ENCODE peak calls at places on chromosomes 11 and 22, in eight cellular contexts. Y is substantia nigra; F is CD8-positive, alpha-beta memory T cell; E is neural progenitor cell; M is stimulated activated naive CD8-positive, alpha-beta T cell treated with anti-CD3 and anti-CD28 coated beads, Interleukin-15, amount 100 ng/mL, for 72 hours; O is kidney tubule cell; W is GM12865; T is fibroblast of the aortic adventitia. I is an unnamed sample.

GRCh38 chr11:130551388-130551787 is 102.9 kb downstream of the ADAMTS15 start:
- DNase-seq in Y (no peak), F (no peak), E (no peak), M (no peak), O (peak), W (no peak), T (no peak), I (no peak)

GRCh38 chr11:41058138-41058537 is 401.3 kb downstream of the LRRC4C start:
- DNase-seq in Y (no peak), F (no peak), E (no peak), M (no peak), O (peak), W (no peak), T (no peak), I (no peak)

GRCh38 chr11:102157219-102157618 is 47.0 kb downstream of the YAP1 start:
- DNase-seq in Y (no peak), F (no peak), E (peak), M (no peak), O (peak), W (no peak), T (peak), I (peak)

GRCh38 chr11:17865765-17866428 is 131.3 kb downstream of the KCNC1 start:
- DNase-seq in Y (no peak), F (no peak), E (no peak), M (no peak), O (no peak), W (no peak), T (peak), I (no peak)

GRCh38 chr11:20342347-20343279 is 20.9 kb upstream of the HTATIP2 start:
- DNase-seq in Y (peak), F (no peak), E (peak), M (no peak), O (no peak), W (no peak), T (no peak), I (peak)

GRCh38 chr22:29727248-29727551 is 7.4 kb downstream of the CABP7 start:
- DNase-seq in Y (no peak), F (no peak), E (peak), M (no peak), O (peak), W (peak), T (peak), I (peak)

GRCh38 chr11:106466441-106467190 is 389.2 kb downstream of the AASDHPPT start:
- DNase-seq in Y (no peak), F (no peak), E (peak), M (no peak), O (peak), W (no peak), T (peak), I (peak)

GRCh38 chr11:67351275-67352005 is 1.9 kb downstream of the POLD4 start:
- DNase-seq in Y (peak), F (peak), E (peak), M (no peak), O (peak), W (peak), T (peak), I (no peak)

GRCh38 chr11:43579919-43580276 is 100.6 kb upstream of the HSD17B12 start:
- DNase-seq in Y (no peak), F (no peak), E (peak), M (no peak), O (no peak), W (no peak), T (no peak), I (no peak)

GRCh38 chr22:20316217-20316843 is 3.5 kb downstream of the DGCR6L start:
- DNase-seq in Y (no peak), F (peak), E (peak), M (peak), O (no peak), W (no peak), T (no peak), I (no peak)